ENCODE peak calls at places on chromosomes 7 and 10, in eight cellular contexts. R is CD4-positive, alpha-beta T cell; D is stimulated activated CD8-positive, alpha-beta memory T cell treated with anti-CD3 and anti-CD28 coated beads, Interleukin-7, amount 100 ng/mL, for 4 hours; A is GM23338; I is tibial artery; V is T follicular helper cell; K is ACHN; E is HCEC 1CT. F is an unnamed sample.

GRCh38 chr10:61742812-61743211 is 80.1 kb downstream of the CABCOCO1 start:
- DNase-seq in R (no peak), D (no peak), A (no peak), I (no peak), V (no peak), K (no peak), E (no peak), F (no peak)

GRCh38 chr10:79375321-79376077 is 28.2 kb downstream of the PPIF start:
- DNase-seq in R (no peak), D (no peak), A (no peak), I (no peak), V (no peak), K (no peak), E (no peak), F (peak; percentile 44)

GRCh38 chr7:83921798-83922607 is 272.6 kb downstream of the SEMA3A start:
- DNase-seq in R (no peak), D (no peak), A (peak; percentile 9), I (no peak), V (no peak), K (no peak), E (peak; percentile 61), F (peak; percentile 39)

GRCh38 chr10:12400266-12400931 is 51.1 kb downstream of the CAMK1D start:
- DNase-seq in R (no peak), D (no peak), A (no peak), I (no peak), V (no peak), K (peak; percentile 90), E (no peak), F (peak; percentile 50)

GRCh38 chr7:73954181-73954580 is 73.8 kb upstream of the ELN start:
- DNase-seq in R (no peak), D (no peak), A (no peak), I (no peak), V (no peak), K (no peak), E (no peak), F (no peak)

GRCh38 chr10:121669010-121669366 is 70.7 kb upstream of the FGFR2 start:
- DNase-seq in R (no peak), D (no peak), A (no peak), I (no peak), V (no peak), K (no peak), E (no peak), F (no peak)

GRCh38 chr10:36717118-36717517 is 408.3 kb upstream of the ANKRD30A start:
- DNase-seq in R (no peak), D (no peak), A (no peak), I (no peak), V (no peak), K (no peak), E (peak; percentile 53), F (peak; percentile 2)

GRCh38 chr10:31076589-31076988 is 44.9 kb upstream of the ZNF438 start:
- DNase-seq in R (no peak), D (no peak), A (no peak), I (no peak), V (no peak), K (no peak), E (no peak), F (no peak)

GRCh38 chr10:72121389-72121788 is 33.0 kb upstream of the SPOCK2 start:
- DNase-seq in R (no peak), D (no peak), A (no peak), I (no peak), V (no peak), K (no peak), E (no peak), F (no peak)

GRCh38 chr7:103131225-103131624 is 17.7 kb downstream of the NAPEPLD start:
- DNase-seq in R (no peak), D (no peak), A (no peak), I (no peak), V (no peak), K (no peak), E (no peak), F (no peak)

GRCh38 chr10:27890971-27891370 is 107.9 kb downstream of the ODAD2 start:
- DNase-seq in R (no peak), D (no peak), A (no peak), I (no peak), V (no peak), K (no peak), E (no peak), F (no peak)

GRCh38 chr7:138625849-138626230 is 75.3 kb downstream of the SVOPL start:
- DNase-seq in R (no peak), D (no peak), A (peak; percentile 16), I (no peak), V (no peak), K (no peak), E (no peak), F (no peak)

GRCh38 chr7:50733552-50733951 is 49.1 kb downstream of the GRB10 start:
- DNase-seq in R (no peak), D (no peak), A (no peak), I (no peak), V (no peak), K (no peak), E (no peak), F (peak; percentile 18)

GRCh38 chr10:76393875-76394706 is 962.7 kb downstream of the LRMDA start:
- DNase-seq in R (no peak), D (no peak), A (no peak), I (no peak), V (no peak), K (no peak), E (no peak), F (no peak)

GRCh38 chr7:121447939-121448338 is 51.8 kb upstream of the FAM3C start:
- DNase-seq in R (no peak), D (no peak), A (no peak), I (no peak), V (no peak), K (no peak), E (no peak), F (no peak)

GRCh38 chr10:77582710-77583115 is 54.9 kb downstream of the KCNMA1 start:
- DNase-seq in R (no peak), D (no peak), A (no peak), I (no peak), V (no peak), K (peak; percentile 92), E (peak; percentile 86), F (peak; percentile 95)

GRCh38 chr7:95865716-95866371 is 93.5 kb downstream of the DYNC1I1 start:
- DNase-seq in R (no peak), D (no peak), A (peak; percentile 58), I (no peak), V (no peak), K (no peak), E (no peak), F (no peak)

GRCh38 chr7:4013793-4014192 is 668.3 kb upstream of the FOXK1 start:
- DNase-seq in R (no peak), D (no peak), A (no peak), I (no peak), V (no peak), K (no peak), E (no peak), F (no peak)

GRCh38 chr10:98388086-98388655 is 26.8 kb downstream of the PYROXD2 start:
- DNase-seq in R (no peak), D (no peak), A (peak; percentile 46), I (no peak), V (no peak), K (no peak), E (no peak), F (no peak)

GRCh38 chr10:27820637-27821036 is 75.0 kb upstream of the MKX start:
- DNase-seq in R (no peak), D (no peak), A (no peak), I (no peak), V (no peak), K (no peak), E (no peak), F (no peak)

GRCh38 chr10:17428616-17429097 is 25.7 kb downstream of the ST8SIA6 start:
- DNase-seq in R (peak; percentile 65), D (peak; percentile 60), A (peak; percentile 17), I (no peak), V (peak; percentile 68), K (no peak), E (no peak), F (no peak)

GRCh38 chr10:74044419-74044818 is 46.5 kb downstream of the VCL start:
- DNase-seq in R (no peak), D (no peak), A (no peak), I (no peak), V (no peak), K (no peak), E (no peak), F (no peak)

GRCh38 chr7:81761821-81762220 is 8.0 kb downstream of the HGF start:
- DNase-seq in R (no peak), D (no peak), A (peak; percentile 61), I (no peak), V (no peak), K (no peak), E (no peak), F (no peak)

GRCh38 chr7:124191713-124192112 is 158.8 kb upstream of the TMEM229A start:
- DNase-seq in R (no peak), D (no peak), A (no peak), I (no peak), V (no peak), K (no peak), E (no peak), F (no peak)

GRCh38 chr7:13165854-13166253 is 478.4 kb downstream of the ARL4A start:
- DNase-seq in R (no peak), D (no peak), A (no peak), I (no peak), V (no peak), K (no peak), E (no peak), F (no peak)

GRCh38 chr7:36283711-36284130 is 105.9 kb upstream of the ANLN start:
- DNase-seq in R (no peak), D (peak; percentile 6), A (no peak), I (peak; percentile 80), V (no peak), K (no peak), E (no peak), F (no peak)

GRCh38 chr10:90945496-90946070 is 24.7 kb upstream of the ANKRD1 start:
- DNase-seq in R (no peak), D (no peak), A (no peak), I (no peak), V (no peak), K (no peak), E (no peak), F (peak; percentile 13)

GRCh38 chr10:25101466-25101865 is 73.3 kb upstream of the GPR158 start:
- DNase-seq in R (no peak), D (no peak), A (no peak), I (no peak), V (no peak), K (no peak), E (no peak), F (no peak)

GRCh38 chr7:1368682-1369571 is 90.3 kb downstream of the MICALL2 start:
- DNase-seq in R (no peak), D (peak; percentile 3), A (peak; percentile 96), I (no peak), V (peak; percentile 2), K (peak; percentile 33), E (no peak), F (peak; percentile 38)

GRCh38 chr7:79308176-79308575 is 145.3 kb downstream of the MAGI2 start:
- DNase-seq in R (no peak), D (no peak), A (peak; percentile 29), I (no peak), V (no peak), K (no peak), E (no peak), F (no peak)

GRCh38 chr10:17358461-17358860 is 95.9 kb downstream of the ST8SIA6 start:
- DNase-seq in R (no peak), D (no peak), A (no peak), I (no peak), V (no peak), K (no peak), E (no peak), F (no peak)

GRCh38 chr10:71761541-71762113 is 11.7 kb downstream of the VSIR start:
- DNase-seq in R (no peak), D (no peak), A (peak; percentile 54), I (no peak), V (no peak), K (no peak), E (no peak), F (no peak)

GRCh38 chr10:106711313-106711906 is 453.1 kb downstream of the SORCS1 start:
- DNase-seq in R (no peak), D (peak; percentile 4), A (peak; percentile 82), I (peak; percentile 33), V (no peak), K (peak; percentile 64), E (peak; percentile 5), F (peak; percentile 29)

GRCh38 chr7:4682621-4683042 is 537 bp downstream of the FOXK1 start:
- DNase-seq in R (peak; percentile 31), D (peak; percentile 27), A (peak; percentile 54), I (peak; percentile 47), V (peak; percentile 24), K (peak; percentile 61), E (peak; percentile 38), F (peak; percentile 41)

F was measured in EL.